ENCODE peak calls at places on chromosomes 12 and 14, in nine cellular contexts. J is neuronal stem cell; X is left ventricle myocardium inferior; U is tibial artery; N is neural progenitor cell; M is CD8-positive, alpha-beta memory T cell; C is adrenal gland; W is lung; E is CD8-positive, alpha-beta T cell. D is an unnamed sample.

GRCh38 chr12:22018860-22019259 is 27.2 kb upstream of the CMAS start:
- DNase-seq in C (no peak), E (no peak), N (no peak), W (no peak), M (no peak), U (no peak), J (no peak), X (no peak), D (no peak)

GRCh38 chr12:124513297-124513867 is 54.0 kb downstream of the NCOR2 start:
- DNase-seq in N (peak; percentile 52), U (no peak), M (no peak), X (no peak), J (no peak), E (no peak), C (no peak), W (no peak), D (no peak)

GRCh38 chr12:80627773-80628172 is 79.7 kb upstream of the MYF6 start:
- DNase-seq in M (no peak), X (no peak), W (no peak), C (no peak), U (no peak), J (no peak), N (no peak), E (no peak), D (no peak)

GRCh38 chr12:16112626-16113560 is 164.6 kb downstream of the SLC15A5 start:
- DNase-seq in M (no peak), J (peak; percentile 29), E (no peak), U (no peak), N (peak; percentile 54), C (no peak), W (no peak), X (no peak), D (no peak)

GRCh38 chr12:30701056-30701455 is 5.4 kb upstream of the IPO8 start:
- DNase-seq in W (no peak), U (no peak), E (no peak), C (no peak), M (no peak), J (no peak), N (no peak), X (no peak), D (no peak)

GRCh38 chr14:63243646-63244045 is 39.4 kb downstream of the RHOJ start:
- DNase-seq in C (no peak), U (no peak), J (no peak), E (no peak), W (no peak), X (no peak), N (no peak), M (no peak), D (no peak)

GRCh38 chr12:67942704-67943103 is 46.5 kb upstream of the IFNG-AS1 start:
- DNase-seq in W (no peak), N (no peak), E (no peak), U (no peak), M (no peak), C (no peak), X (no peak), J (no peak), D (no peak)

GRCh38 chr12:24197517-24197916 is 248.0 kb upstream of the SOX5 start:
- DNase-seq in E (no peak), X (no peak), M (no peak), N (peak; percentile 2), J (no peak), C (no peak), U (no peak), W (no peak), D (no peak)

GRCh38 chr12:21336656-21337055 is 1.9 kb upstream of the SLCO1A2 start:
- DNase-seq in J (no peak), E (no peak), X (no peak), N (no peak), U (no peak), C (no peak), W (no peak), M (no peak), D (no peak)

GRCh38 chr14:104147346-104148125 is 9.1 kb downstream of the KIF26A start:
- DNase-seq in X (peak; percentile 10), N (no peak), C (no peak), W (no peak), E (no peak), M (no peak), U (no peak), J (no peak), D (no peak)

GRCh38 chr12:52744493-52745156 is 32.5 kb downstream of the KRT76 start:
- DNase-seq in N (no peak), C (no peak), W (no peak), U (no peak), X (no peak), M (no peak), J (no peak), E (no peak), D (no peak)

GRCh38 chr14:32073537-32074189 is 3.4 kb upstream of the ARHGAP5 start:
- DNase-seq in W (peak; percentile 60), N (peak; percentile 74), E (peak; percentile 10), U (peak; percentile 31), X (no peak), C (peak; percentile 76), M (peak; percentile 72), J (peak; percentile 62), D (peak; percentile 49)

GRCh38 chr12:91920276-91920675 is 225.4 kb downstream of the BTG1 start:
- DNase-seq in U (no peak), W (no peak), M (no peak), E (no peak), C (no peak), N (no peak), J (no peak), X (no peak), D (no peak)

GRCh38 chr12:102114212-102114611 is 5.7 kb downstream of the NUP37 start:
- DNase-seq in M (no peak), C (no peak), U (no peak), X (no peak), N (no peak), E (no peak), W (no peak), J (no peak), D (no peak)
- H3K36me3 ChIP-seq in M (peaks cover 10% of the 10 kb centered on the region), C (peaks cover 42% of the 10 kb centered on the region), U (peaks cover 20% of the 10 kb centered on the region), X (peaks cover 47% of the 10 kb centered on the region), N (peaks cover 30% of the 10 kb centered on the region), E (no peaks in the 10 kb centered on the region), W (no peaks in the 10 kb centered on the region), J (peaks cover 86% of the 10 kb centered on the region), D (peaks cover 5% of the 10 kb centered on the region)

GRCh38 chr12:132941336-132941954 is 14.7 kb downstream of the ZNF605 start:
- DNase-seq in M (no peak), N (no peak), X (no peak), E (no peak), C (peak; percentile 45), W (no peak), J (no peak), U (no peak), D (no peak)
- H3K9me3 ChIP-seq in M (peaks cover 7% of the 10 kb centered on the region), N (peaks cover 4% of the 10 kb centered on the region), X (peaks cover 90% of the 10 kb centered on the region), E (peaks cover 18% of the 10 kb centered on the region), C (peaks cover 2% of the 10 kb centered on the region), W (peaks cover 2% of the 10 kb centered on the region), J (peaks cover 76% of the 10 kb centered on the region), U (peaks cover 80% of the 10 kb centered on the region), D (peaks cover 19% of the 10 kb centered on the region)

GRCh38 chr12:43744826-43745225 is 13.8 kb downstream of the PUS7L start:
- DNase-seq in U (no peak), X (no peak), W (no peak), E (no peak), N (no peak), C (no peak), J (no peak), M (no peak), D (no peak)

GRCh38 chr12:43742106-43742505 is 16.5 kb downstream of the PUS7L start:
- DNase-seq in C (no peak), W (no peak), M (no peak), X (no peak), E (no peak), N (no peak), J (no peak), U (no peak), D (no peak)

GRCh38 chr12:43737646-43738045 is 20.9 kb downstream of the PUS7L start:
- DNase-seq in W (no peak), C (no peak), M (no peak), J (no peak), U (no peak), X (no peak), N (no peak), E (no peak), D (no peak)

GRCh38 chr12:43736921-43737440 is 21.6 kb downstream of the PUS7L start:
- DNase-seq in E (no peak), C (no peak), W (no peak), X (no peak), M (no peak), N (no peak), J (no peak), U (no peak), D (no peak)

DNA sequence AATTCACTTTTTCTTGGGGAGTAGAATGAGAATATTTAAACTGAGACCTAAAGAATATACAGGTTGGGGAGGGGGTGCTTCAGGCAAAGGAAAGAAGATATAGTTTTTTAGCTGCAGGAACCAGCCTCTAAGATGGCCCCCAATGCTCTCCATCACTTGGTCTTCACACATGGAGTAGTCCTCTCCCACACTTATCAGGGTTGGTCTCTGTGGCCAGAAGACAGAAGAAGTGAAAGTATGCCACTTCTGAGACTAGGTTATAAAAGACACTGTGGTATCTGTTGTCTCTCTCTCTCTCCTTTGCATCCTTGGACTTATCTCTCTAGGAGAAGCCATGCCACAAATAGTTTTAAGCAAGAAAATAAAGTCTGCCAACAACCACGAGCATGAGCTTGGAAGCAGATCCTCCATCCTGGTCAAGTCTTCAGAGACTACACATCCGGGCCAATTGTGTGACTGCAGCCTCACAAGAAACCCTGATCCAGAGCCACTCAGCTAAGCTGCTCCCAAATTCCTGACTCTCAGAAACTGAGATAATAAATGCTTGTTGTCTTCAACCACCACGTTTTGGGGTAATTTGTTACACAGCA is 18.0 kb downstream of the PUS7L start:
- DNase-seq in N (no peak), J (no peak), W (no peak), M (no peak), C (no peak), X (no peak), E (no peak), U (no peak), D (no peak)
- H3K36me3 ChIP-seq in N (peaks cover 14% of the 10 kb centered on the region), J (no peaks in the 10 kb centered on the region), W (peaks cover 9% of the 10 kb centered on the region), M (peaks cover 14% of the 10 kb centered on the region), C (peaks cover 11% of the 10 kb centered on the region), X (peaks cover 50% of the 10 kb centered on the region), E (peaks cover 5% of the 10 kb centered on the region), U (peaks cover 26% of the 10 kb centered on the region), D (peaks cover 1% of the 10 kb centered on the region)

GRCh38 chr14:105537580-105538474 is 11.4 kb downstream of the TMEM121 start:
- DNase-seq in C (no peak), N (peak; percentile 40), M (peak; percentile 59), U (no peak), J (no peak), W (peak; percentile 59), E (peak; percentile 62), X (peak; percentile 53), D (peak; percentile 81)

GRCh38 chr14:105541218-105541617 is 14.8 kb downstream of the TMEM121 start:
- DNase-seq in C (no peak), X (no peak), E (no peak), M (no peak), N (no peak), W (no peak), U (no peak), J (no peak), D (no peak)

GRCh38 chr14:105538481-105539049 is 12.2 kb downstream of the TMEM121 start:
- DNase-seq in C (no peak), J (no peak), X (no peak), U (no peak), E (no peak), M (no peak), W (no peak), N (no peak), D (no peak)

GRCh38 chr14:105536691-105537579 is 10.6 kb downstream of the TMEM121 start:
- DNase-seq in E (no peak), J (no peak), U (no peak), X (no peak), W (no peak), M (no peak), C (no peak), N (no peak), D (no peak)

GRCh38 chr14:105540811-105541210 is 14.4 kb downstream of the TMEM121 start:
- DNase-seq in J (no peak), N (no peak), E (no peak), C (no peak), X (no peak), W (no peak), U (no peak), M (no peak), D (no peak)
- H3K9me3 ChIP-seq in J (peaks cover 4% of the 10 kb centered on the region), N (peaks cover 8% of the 10 kb centered on the region), E (no peaks in the 10 kb centered on the region), C (no peaks in the 10 kb centered on the region), X (peaks cover 21% of the 10 kb centered on the region), W (peaks cover 5% of the 10 kb centered on the region), U (peaks cover 2% of the 10 kb centered on the region), M (no peaks in the 10 kb centered on the region), D (peaks cover 3% of the 10 kb centered on the region)

D was measured in Caco-2.